ENCODE peak calls at places on chromosomes 6 and 20, in five cellular contexts. One of them, this sample, is unnamed.

GRCh38 chr20:31693987-31694661 is 28.5 kb downstream of the BCL2L1 start:
- DNase-seq in NCI-H69: peak; percentile 97
- DNase-seq in lung: no peak
- DNase-seq in astrocyte of the cerebellum: no peak
- DNase-seq in tibial artery: no peak
- DNase-seq in this sample: peak; percentile 54

GRCh38 chr6:131290955-131291354 is 155.7 kb downstream of the AKAP7 start:
- DNase-seq in NCI-H69: no peak
- DNase-seq in lung: no peak
- DNase-seq in astrocyte of the cerebellum: no peak
- DNase-seq in tibial artery: no peak
- DNase-seq in this sample: no peak

GRCh38 chr20:31543966-31544598 is 29.8 kb downstream of the HM13 start:
- DNase-seq in astrocyte of the cerebellum: peak; percentile 79
- DNase-seq in tibial artery: no peak
- DNase-seq in NCI-H69: no peak
- DNase-seq in lung: peak; percentile 37
- DNase-seq in this sample: no peak

GRCh38 chr6:52598123-52598823 is 21.4 kb upstream of the TRAM2 start:
- DNase-seq in NCI-H69: peak; percentile 86
- DNase-seq in lung: peak; percentile 48
- DNase-seq in tibial artery: peak; percentile 66
- DNase-seq in astrocyte of the cerebellum: no peak
- DNase-seq in this sample: peak; percentile 89

GRCh38 chr6:12527339-12527738 is 189.2 kb upstream of the PHACTR1 start:
- DNase-seq in tibial artery: no peak
- DNase-seq in astrocyte of the cerebellum: no peak
- DNase-seq in lung: no peak
- DNase-seq in NCI-H69: no peak
- DNase-seq in this sample: no peak

GRCh38 chr20:47973519-47974233 is 188.4 kb upstream of the SULF2 start:
- DNase-seq in lung: no peak
- DNase-seq in astrocyte of the cerebellum: no peak
- DNase-seq in NCI-H69: no peak
- DNase-seq in tibial artery: no peak
- DNase-seq in this sample: no peak

GRCh38 chr20:63014710-63015109 is 7.9 kb upstream of the BHLHE23 start:
- DNase-seq in lung: no peak
- DNase-seq in NCI-H69: peak; percentile 57
- DNase-seq in astrocyte of the cerebellum: no peak
- DNase-seq in tibial artery: no peak
- DNase-seq in this sample: no peak

GRCh38 chr6:169802790-169803189 is 51.4 kb downstream of the ERMARD start:
- DNase-seq in astrocyte of the cerebellum: no peak
- DNase-seq in lung: no peak
- DNase-seq in NCI-H69: no peak
- DNase-seq in tibial artery: no peak
- DNase-seq in this sample: no peak

GRCh38 chr6:11631008-11631407 is 93.5 kb downstream of the TMEM170B start:
- DNase-seq in astrocyte of the cerebellum: no peak
- DNase-seq in lung: no peak
- DNase-seq in tibial artery: no peak
- DNase-seq in NCI-H69: no peak
- DNase-seq in this sample: no peak

GRCh38 chr20:15419856-15420255 is 1082.4 kb upstream of the FLRT3 start:
- DNase-seq in astrocyte of the cerebellum: no peak
- DNase-seq in lung: no peak
- DNase-seq in NCI-H69: no peak
- DNase-seq in tibial artery: no peak
- DNase-seq in this sample: no peak

GRCh38 chr6:9517806-9518205 is 897.1 kb downstream of the TFAP2A start:
- DNase-seq in tibial artery: no peak
- DNase-seq in astrocyte of the cerebellum: no peak
- DNase-seq in NCI-H69: no peak
- DNase-seq in lung: no peak
- DNase-seq in this sample: no peak

GRCh38 chr6:43547202-43547601 is 28.6 kb downstream of the XPO5 start:
- DNase-seq in tibial artery: no peak
- DNase-seq in astrocyte of the cerebellum: no peak
- DNase-seq in lung: no peak
- DNase-seq in NCI-H69: no peak
- DNase-seq in this sample: no peak

GRCh38 chr6:158962371-158962770 is 37.6 kb downstream of the RSPH3 start:
- DNase-seq in astrocyte of the cerebellum: no peak
- DNase-seq in NCI-H69: no peak
- DNase-seq in tibial artery: no peak
- DNase-seq in lung: no peak
- DNase-seq in this sample: no peak

GRCh38 chr6:56450882-56451739 is 191.6 kb downstream of the DST start:
- DNase-seq in lung: peak; percentile 39
- DNase-seq in tibial artery: peak; percentile 52
- DNase-seq in astrocyte of the cerebellum: peak; percentile 31
- DNase-seq in NCI-H69: no peak
- DNase-seq in this sample: no peak

GRCh38 chr20:40959325-40960092 is 69.1 kb upstream of the TOP1 start:
- DNase-seq in astrocyte of the cerebellum: no peak
- DNase-seq in tibial artery: no peak
- DNase-seq in lung: no peak
- DNase-seq in NCI-H69: no peak
- DNase-seq in this sample: no peak

GRCh38 chr6:107060704-107061103 is 32.7 kb downstream of the MTRES1 start:
- DNase-seq in lung: no peak
- DNase-seq in astrocyte of the cerebellum: no peak
- DNase-seq in NCI-H69: no peak
- DNase-seq in tibial artery: no peak
- DNase-seq in this sample: no peak

GRCh38 chr20:45322952-45323383 is 14.9 kb upstream of the MATN4 start:
- DNase-seq in tibial artery: peak; percentile 76
- DNase-seq in astrocyte of the cerebellum: no peak
- DNase-seq in NCI-H69: peak; percentile 36
- DNase-seq in lung: peak; percentile 71
- DNase-seq in this sample: no peak

GRCh38 chr6:110331816-110332215 is 26.3 kb downstream of the METTL24 start:
- DNase-seq in NCI-H69: peak; percentile 79
- DNase-seq in astrocyte of the cerebellum: no peak
- DNase-seq in tibial artery: no peak
- DNase-seq in lung: no peak
- DNase-seq in this sample: no peak

GRCh38 chr6:125194980-125195379 is 41.4 kb downstream of the TPD52L1 start:
- DNase-seq in NCI-H69: no peak
- DNase-seq in tibial artery: no peak
- DNase-seq in lung: no peak
- DNase-seq in astrocyte of the cerebellum: no peak
- DNase-seq in this sample: no peak

GRCh38 chr20:33846291-33846916 is 35.3 kb downstream of the CHMP4B start:
- DNase-seq in astrocyte of the cerebellum: peak; percentile 24
- DNase-seq in tibial artery: peak; percentile 34
- DNase-seq in NCI-H69: peak; percentile 65
- DNase-seq in lung: no peak
- DNase-seq in this sample: peak; percentile 57

GRCh38 chr6:16803294-16804006 is 42.2 kb upstream of the ATXN1 start:
- DNase-seq in tibial artery: no peak
- DNase-seq in lung: no peak
- DNase-seq in astrocyte of the cerebellum: peak; percentile 54
- DNase-seq in NCI-H69: peak; percentile 99
- DNase-seq in this sample: no peak

GRCh38 chr6:127939442-127940066 is 38.7 kb upstream of the THEMIS start:
- DNase-seq in tibial artery: no peak
- DNase-seq in lung: no peak
- DNase-seq in astrocyte of the cerebellum: no peak
- DNase-seq in NCI-H69: no peak
- DNase-seq in this sample: no peak

GRCh38 chr20:59743767-59744485 is 139.6 kb downstream of the PHACTR3 start:
- DNase-seq in astrocyte of the cerebellum: no peak
- DNase-seq in lung: no peak
- DNase-seq in tibial artery: no peak
- DNase-seq in NCI-H69: no peak
- DNase-seq in this sample: no peak

GRCh38 chr6:9398794-9399373 is 963.5 kb upstream of the SLC35B3 start:
- DNase-seq in NCI-H69: peak; percentile 92
- DNase-seq in astrocyte of the cerebellum: no peak
- DNase-seq in tibial artery: no peak
- DNase-seq in lung: no peak
- DNase-seq in this sample: no peak

GRCh38 chr6:45323656-45324224 is 4.4 kb upstream of the RUNX2 start:
- DNase-seq in astrocyte of the cerebellum: no peak
- DNase-seq in NCI-H69: no peak
- DNase-seq in tibial artery: no peak
- DNase-seq in lung: no peak
- DNase-seq in this sample: no peak

GRCh38 chr20:31815408-31816188 is 3.6 kb upstream of the MYLK2 start:
- DNase-seq in lung: no peak
- DNase-seq in tibial artery: no peak
- DNase-seq in astrocyte of the cerebellum: no peak
- DNase-seq in NCI-H69: peak; percentile 93
- DNase-seq in this sample: no peak

GRCh38 chr6:13259393-13259792 is 68.9 kb downstream of the TBC1D7 start:
- DNase-seq in lung: no peak
- DNase-seq in tibial artery: no peak
- DNase-seq in NCI-H69: no peak
- DNase-seq in astrocyte of the cerebellum: no peak
- DNase-seq in this sample: no peak

GRCh38 chr6:65259080-65259479 is 447.9 kb downstream of the EYS start:
- DNase-seq in lung: no peak
- DNase-seq in astrocyte of the cerebellum: peak; percentile 66
- DNase-seq in tibial artery: no peak
- DNase-seq in NCI-H69: peak; percentile 71
- DNase-seq in this sample: no peak

GRCh38 chr6:20664250-20664649 is 130.0 kb downstream of the CDKAL1 start:
- DNase-seq in lung: no peak
- DNase-seq in astrocyte of the cerebellum: no peak
- DNase-seq in tibial artery: no peak
- DNase-seq in NCI-H69: peak; percentile 65
- DNase-seq in this sample: no peak

GRCh38 chr20:37295001-37295400 is 5.5 kb downstream of the MANBAL start:
- DNase-seq in NCI-H69: peak; percentile 35
- DNase-seq in tibial artery: no peak
- DNase-seq in astrocyte of the cerebellum: peak; percentile 90
- DNase-seq in lung: no peak
- DNase-seq in this sample: peak; percentile 40

GRCh38 chr20:35111141-35111888 is 18.7 kb upstream of the TRPC4AP start:
- DNase-seq in astrocyte of the cerebellum: no peak
- DNase-seq in NCI-H69: no peak
- DNase-seq in tibial artery: no peak
- DNase-seq in lung: no peak
- DNase-seq in this sample: no peak

GRCh38 chr6:109235639-109236038 is 140.3 kb downstream of the CEP57L1 start:
- DNase-seq in NCI-H69: no peak
- DNase-seq in tibial artery: no peak
- DNase-seq in lung: no peak
- DNase-seq in astrocyte of the cerebellum: no peak
- DNase-seq in this sample: no peak

GRCh38 chr6:36242161-36242560 is 27.7 kb upstream of the PNPLA1 start:
- DNase-seq in tibial artery: no peak
- DNase-seq in lung: no peak
- DNase-seq in NCI-H69: no peak
- DNase-seq in astrocyte of the cerebellum: no peak
- DNase-seq in this sample: no peak

GRCh38 chr6:136411028-136411329 is 121.3 kb upstream of the BCLAF1 start:
- DNase-seq in NCI-H69: no peak
- DNase-seq in astrocyte of the cerebellum: no peak
- DNase-seq in lung: no peak
- DNase-seq in tibial artery: no peak
- DNase-seq in this sample: no peak

This sample was measured in K562.